ENCODE peak calls at places on chromosome 22, in five cellular contexts. U, C, T, F and B are unnamed samples.

GRCh38 chr22:44577391-44578114 is 79.5 kb upstream of the RTL6 start:
- DNase-seq in U (no peak), F (no peak), T (no peak), C (no peak), B (no peak)

GRCh38 chr22:24760708-24761306 is 13.7 kb downstream of the PIWIL3 start:
- DNase-seq in F (no peak), T (no peak), C (no peak), U (no peak), B (no peak)

GRCh38 chr22:43845981-43846380 is 16.3 kb downstream of the SULT4A1 start:
- DNase-seq in U (no peak), C (no peak), T (no peak), F (no peak), B (no peak)

GRCh38 chr22:30922151-30922611 is 46.4 kb downstream of the MORC2 start:
- DNase-seq in U (peak), C (no peak), T (peak), F (peak), B (no peak)

GRCh38 chr22:23100124-23100801 is 29.9 kb downstream of the GNAZ start:
- DNase-seq in U (no peak), F (no peak), C (no peak), T (no peak), B (no peak)

GRCh38 chr22:23696326-23696851 is 5.6 kb downstream of the RGL4 start:
- DNase-seq in U (peak), T (peak), C (no peak), F (peak), B (no peak)

GRCh38 chr22:42439821-42440674 is 7.8 kb upstream of the NFAM1 start:
- DNase-seq in C (no peak), T (no peak), U (peak), F (no peak), B (peak)

GRCh38 chr22:49321477-49322055 is 506.1 kb downstream of the BRD1 start:
- DNase-seq in T (no peak), F (no peak), C (no peak), U (no peak), B (peak)

GRCh38 chr22:42544686-42545085 is 9.1 kb upstream of the SERHL2 start:
- DNase-seq in U (peak), F (no peak), T (no peak), C (no peak), B (no peak)

GRCh38 chr22:38299001-38299651 is 18.1 kb downstream of the CSNK1E start:
- DNase-seq in C (no peak), U (no peak), T (no peak), F (no peak), B (no peak)

GRCh38 chr22:24096401-24097115 is 84.7 kb upstream of the SUSD2 start:
- DNase-seq in F (no peak), C (no peak), U (no peak), T (no peak), B (no peak)

GRCh38 chr22:35746946-35747703 is 29.5 kb downstream of the APOL5 start:
- DNase-seq in F (no peak), U (peak), T (no peak), C (no peak), B (no peak)

GRCh38 chr22:48635031-48635430 is 1192.6 kb downstream of the BRD1 start:
- DNase-seq in C (no peak), T (no peak), F (no peak), U (no peak), B (no peak)

GRCh38 chr22:50032109-50032871 is 19.7 kb upstream of the IL17REL start:
- DNase-seq in F (no peak), C (no peak), T (no peak), U (no peak), B (no peak)

GRCh38 chr22:44342347-44342956 is 29.7 kb upstream of the SHISAL1 start:
- DNase-seq in U (no peak), F (no peak), C (no peak), T (no peak), B (no peak)

GRCh38 chr22:24697671-24698082 is 76.8 kb downstream of the PIWIL3 start:
- DNase-seq in F (no peak), T (peak), U (no peak), C (no peak), B (no peak)

GRCh38 chr22:26849575-26849974 is 192.2 kb downstream of the MIAT start:
- DNase-seq in F (no peak), C (no peak), U (no peak), T (no peak), B (no peak)

GRCh38 chr22:22569218-22569617 is 10.2 kb upstream of the PRAME start:
- DNase-seq in C (no peak), T (no peak), U (no peak), F (no peak), B (peak)

GRCh38 chr22:17672417-17672991 is 33.9 kb downstream of the BCL2L13 start:
- DNase-seq in U (peak), F (no peak), T (no peak), C (no peak), B (no peak)

GRCh38 chr22:17851754-17852153 is 77.5 kb upstream of the BID start:
- DNase-seq in F (no peak), T (no peak), C (no peak), U (no peak), B (no peak)

GRCh38 chr22:32684822-32685187 is 116.7 kb upstream of the TIMP3 start:
- DNase-seq in T (no peak), C (no peak), F (no peak), U (peak), B (no peak)

GRCh38 chr22:34414467-34415440 is 494.5 kb upstream of the LARGE1 start:
- DNase-seq in T (peak), F (no peak), U (no peak), C (peak), B (peak)